ENCODE peak calls at places on chromosomes 7 and 10, in seven cellular contexts. W is lung, V is ascending aorta, C is cardiac muscle cell, S is nephron progenitor cell, I is fibroblast of lung, K is GM06990. R is an unnamed sample.

GRCh38 chr10:77926566-77927342 is at the start of gene DLG5:
- DNase-seq in S (peak), I (peak), W (peak), V (no peak), C (peak), K (peak), R (no peak)

GRCh38 chr7:129777195-129777844 is 165.8 kb downstream of the NRF1 start:
- DNase-seq in I (no peak), V (no peak), K (no peak), S (no peak), C (no peak), W (no peak), R (no peak)

GRCh38 chr7:51265066-51265907 is 51.3 kb downstream of the COBL start:
- DNase-seq in W (no peak), S (no peak), I (no peak), C (no peak), V (no peak), K (no peak), R (no peak)

GRCh38 chr7:36266683-36267082 is 113.6 kb downstream of the EEPD1 start:
- DNase-seq in V (no peak), I (no peak), S (no peak), K (no peak), W (no peak), C (no peak), R (no peak)

GRCh38 chr7:27183682-27184341 is 1.2 kb downstream of the HOXA11 start:
- DNase-seq in I (no peak), C (no peak), V (no peak), W (no peak), K (no peak), S (peak), R (no peak)

GRCh38 chr10:67609996-67610793 is 85.8 kb downstream of the CTNNA3 start:
- DNase-seq in W (no peak), V (no peak), S (no peak), I (no peak), C (peak), K (no peak), R (no peak)

GRCh38 chr7:45238806-45239205 is 81.2 kb downstream of the RAMP3 start:
- DNase-seq in C (no peak), V (no peak), W (no peak), I (no peak), S (no peak), K (no peak), R (no peak)

GRCh38 chr7:83648464-83649241 is at the start of gene SEMA3E:
- DNase-seq in I (peak), W (no peak), V (no peak), S (peak), K (no peak), C (peak), R (no peak)

GRCh38 chr10:113226404-113226803 is 276.4 kb downstream of the TCF7L2 start:
- DNase-seq in I (no peak), V (no peak), S (no peak), C (no peak), K (no peak), W (peak), R (no peak)

GRCh38 chr7:74479066-74479781 is 25.5 kb downstream of the GTF2IRD1 start:
- DNase-seq in V (no peak), W (peak), I (peak), C (no peak), S (peak), K (no peak), R (no peak)

GRCh38 chr7:151857866-151858440 is 19.0 kb downstream of the PRKAG2 start:
- DNase-seq in S (no peak), V (no peak), W (no peak), K (no peak), I (no peak), C (no peak), R (no peak)

GRCh38 chr10:76040830-76041220 is 609.4 kb downstream of the LRMDA start:
- DNase-seq in I (no peak), S (no peak), W (no peak), V (no peak), C (no peak), K (no peak), R (no peak)

GRCh38 chr7:94258856-94259255 is 135.8 kb upstream of the COL1A2 start:
- DNase-seq in C (peak), S (peak), I (peak), V (no peak), W (no peak), K (no peak), R (no peak)

GRCh38 chr10:92222603-92223275 is 68.1 kb downstream of the CPEB3 start:
- DNase-seq in V (no peak), C (no peak), S (no peak), W (no peak), K (no peak), I (peak), R (no peak)

GRCh38 chr10:77586719-77587423 is 50.7 kb downstream of the KCNMA1 start:
- DNase-seq in K (no peak), C (no peak), V (no peak), S (no peak), W (peak), I (peak), R (no peak)

GRCh38 chr10:125375210-125375609 is 214.8 kb upstream of the CTBP2 start:
- DNase-seq in I (peak), S (no peak), W (no peak), K (no peak), C (no peak), V (no peak), R (no peak)
- TF ChIP-seq CTCF in I (no peak), S (no peak), W (no peak), K (no peak), C (no peak), V (no peak), R (no peak)

GRCh38 chr10:86387221-86387794 is 20.7 kb upstream of the GRID1 start:
- DNase-seq in C (no peak), W (peak), S (no peak), I (no peak), K (no peak), V (no peak), R (no peak)
- TF ChIP-seq CTCF in C (peak), W (no peak), S (no peak), I (no peak), K (no peak), V (no peak), R (no peak)

DNA sequence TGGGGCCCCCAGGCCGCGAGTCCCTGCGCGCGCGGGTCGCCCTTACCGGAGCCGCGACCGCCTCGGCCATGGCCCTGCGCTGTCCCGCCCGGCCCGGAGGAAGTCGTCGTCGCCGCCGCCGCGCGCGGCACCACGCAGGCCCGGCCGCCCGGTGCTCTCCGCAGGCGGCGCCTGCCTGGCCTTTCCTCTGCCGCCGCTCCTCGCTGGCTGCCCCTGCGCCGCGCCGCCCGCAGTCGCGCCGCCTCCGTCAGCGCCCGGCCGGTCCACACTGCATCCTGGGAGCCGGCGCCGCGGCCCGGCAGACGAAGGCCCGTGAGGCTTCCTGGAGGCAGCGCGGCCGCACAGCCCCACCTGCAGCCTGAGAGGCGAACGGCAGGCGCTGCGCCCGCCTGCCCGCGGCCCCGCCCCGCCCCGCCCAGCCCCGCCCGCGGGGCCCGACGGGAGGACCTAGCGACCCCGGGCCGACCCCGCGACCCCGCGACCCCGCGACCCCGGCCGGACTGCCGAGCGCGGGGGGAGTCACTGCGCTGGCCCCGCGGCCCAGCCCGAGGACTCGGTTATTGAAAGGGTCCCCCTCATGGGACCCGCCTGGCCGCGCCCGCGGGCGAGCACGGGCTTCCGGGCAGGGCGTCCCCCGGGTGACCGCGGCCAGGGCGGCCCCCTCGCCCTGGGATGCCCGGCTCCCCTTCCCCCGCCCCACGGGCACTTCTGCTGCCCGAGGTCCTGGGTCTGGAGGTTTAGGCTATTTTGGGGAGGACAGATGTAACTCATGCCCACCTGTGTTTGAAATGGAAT is at the start of gene ZNF746:
- DNase-seq in V (peak), I (peak), W (peak), S (peak), K (peak), C (peak), R (no peak)
- TF ChIP-seq CTCF in V (no peak), I (peak), W (peak), S (no peak), K (peak), C (peak), R (peak)

GRCh38 chr7:131223151-131223550 is 104.5 kb upstream of the MKLN1 start:
- DNase-seq in C (no peak), V (no peak), S (no peak), K (no peak), W (no peak), I (no peak), R (no peak)

GRCh38 chr7:131224996-131225395 is 102.7 kb upstream of the MKLN1 start:
- DNase-seq in I (no peak), W (no peak), K (no peak), C (no peak), S (no peak), V (no peak), R (no peak)

GRCh38 chr7:131219277-131220041 is 108.2 kb upstream of the MKLN1 start:
- DNase-seq in V (peak), W (no peak), K (peak), I (no peak), C (no peak), S (no peak), R (no peak)

GRCh38 chr7:131221061-131221460 is 106.6 kb upstream of the MKLN1 start:
- DNase-seq in I (no peak), V (no peak), S (no peak), C (no peak), W (no peak), K (no peak), R (no peak)

DNA sequence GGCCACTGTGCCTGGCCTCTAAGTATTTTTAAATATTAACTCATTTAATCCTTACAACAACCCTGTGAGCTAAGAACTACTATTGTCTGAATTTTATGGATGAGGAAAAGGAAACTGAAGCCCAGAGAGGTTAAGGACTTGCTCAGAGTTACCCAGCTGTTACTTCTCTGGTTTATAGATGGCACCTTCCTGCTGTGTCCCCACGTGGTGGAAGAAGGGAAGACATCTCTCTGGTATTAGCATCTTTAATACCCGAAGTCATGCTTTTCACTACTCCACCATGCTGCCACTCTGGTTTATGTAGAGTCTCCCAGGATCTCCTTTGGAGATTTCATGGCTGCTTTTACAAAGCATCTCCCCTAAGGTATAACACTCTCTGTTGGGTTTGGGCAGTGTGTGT is 105.5 kb upstream of the MKLN1 start:
- DNase-seq in C (no peak), I (no peak), V (no peak), K (no peak), W (no peak), S (no peak), R (no peak)
- TF ChIP-seq CTCF in C (no peak), I (no peak), V (no peak), K (peak), W (no peak), S (no peak), R (no peak)

R was measured in omental fat pad.